ENCODE peak calls at places on chromosomes 5 and 9, in ten cellular contexts. I, F, Y, V, W, D, H, A, U and L are unnamed samples.

GRCh38 chr9:16245756-16246440 is 624.6 kb downstream of the BNC2 start:
- DNase-seq in D (no peak), U (peak; percentile 51), F (no peak), Y (no peak), H (no peak), W (no peak), V (no peak), I (no peak), A (no peak), L (no peak)

GRCh38 chr9:89684912-89685636 is 80.3 kb downstream of the GADD45G start:
- DNase-seq in H (no peak), U (no peak), A (no peak), I (no peak), Y (no peak), D (no peak), F (no peak), W (no peak), V (no peak), L (peak; percentile 16)

GRCh38 chr5:129031886-129032683 is 62.5 kb upstream of the ISOC1 start:
- DNase-seq in W (no peak), D (no peak), Y (no peak), U (no peak), H (no peak), I (no peak), A (no peak), F (no peak), V (no peak), L (no peak)

GRCh38 chr9:93468763-93469456 is 15.5 kb upstream of the FAM120AOS start:
- DNase-seq in I (no peak), A (no peak), Y (no peak), V (no peak), U (peak; percentile 65), W (peak; percentile 54), H (no peak), D (no peak), F (peak; percentile 47), L (no peak)

GRCh38 chr9:70406446-70406862 is 8.0 kb downstream of the KLF9 start:
- DNase-seq in I (no peak), Y (no peak), U (peak; percentile 45), H (no peak), W (peak; percentile 52), D (no peak), F (peak; percentile 47), A (peak; percentile 21), V (no peak), L (no peak)

GRCh38 chr9:114031037-114031436 is 47.1 kb downstream of the AMBP start:
- DNase-seq in U (no peak), A (no peak), D (no peak), Y (no peak), I (no peak), H (no peak), W (no peak), F (no peak), V (no peak), L (no peak)

GRCh38 chr9:130824616-130825015 is 10.4 kb upstream of the ABL1 start:
- DNase-seq in H (no peak), U (peak; percentile 37), A (no peak), F (no peak), Y (no peak), D (no peak), I (no peak), V (no peak), W (no peak), L (no peak)

GRCh38 chr9:2125909-2126308 is 110.8 kb downstream of the SMARCA2 start:
- DNase-seq in I (no peak), Y (no peak), V (no peak), W (no peak), D (no peak), U (peak; percentile 38), F (no peak), H (no peak), A (no peak), L (no peak)

GRCh38 chr5:132224721-132225120 is 2.9 kb downstream of the P4HA2 start:
- DNase-seq in H (peak; percentile 17), W (peak; percentile 22), I (no peak), Y (no peak), U (peak; percentile 69), A (no peak), F (no peak), V (no peak), D (no peak), L (no peak)

GRCh38 chr5:102532126-102532525 is 33.3 kb upstream of the SLCO6A1 start:
- DNase-seq in Y (no peak), D (no peak), U (peak; percentile 15), V (no peak), I (no peak), F (no peak), W (peak; percentile 60), H (no peak), A (no peak), L (no peak)